ENCODE peak calls at places on chromosomes 11 and 22, in seven cellular contexts. C is stimulated activated CD8-positive, alpha-beta memory T cell treated with anti-CD3 and anti-CD28 coated beads, Interleukin-7, amount 100 ng/mL, for 1 hour; Y is frontal cortex; E is AG10803; R is hippocampal formation; Z is Calu3; U is WTC11. H is an unnamed sample.

GRCh38 chr11:86660011-86660595 is 12.3 kb downstream of the ME3 start:
- DNase-seq in C (no peak), E (peak), U (no peak), R (no peak), Y (no peak), Z (no peak), H (no peak)

GRCh38 chr11:120068114-120068573 is 69.8 kb downstream of the TRIM29 start:
- DNase-seq in E (peak), Z (no peak), R (no peak), U (no peak), Y (no peak), C (no peak), H (no peak)

GRCh38 chr22:45263790-45264269 is 20.9 kb upstream of the UPK3A start:
- DNase-seq in Y (peak), C (no peak), U (peak), R (peak), E (peak), Z (peak), H (peak)

GRCh38 chr11:119977881-119978280 is 160.0 kb downstream of the TRIM29 start:
- DNase-seq in R (no peak), Z (no peak), E (no peak), U (no peak), C (no peak), Y (no peak), H (no peak)

GRCh38 chr11:46345131-46345597 is 2.1 kb upstream of the DGKZ start:
- DNase-seq in Y (no peak), C (no peak), E (no peak), R (no peak), U (peak), Z (no peak), H (no peak)

GRCh38 chr11:33635161-33635560 is 65.5 kb downstream of the C11orf91 start:
- DNase-seq in Y (no peak), R (no peak), Z (no peak), E (peak), U (no peak), C (no peak), H (no peak)

GRCh38 chr22:19779685-19780268 is 19.2 kb downstream of the TBX1 start:
- DNase-seq in C (no peak), Z (no peak), Y (no peak), R (no peak), U (peak), E (no peak), H (no peak)

GRCh38 chr11:93737904-93738612 is 3.2 kb downstream of the TAF1D start:
- DNase-seq in Y (no peak), R (no peak), C (no peak), E (no peak), Z (no peak), U (no peak), H (no peak)

GRCh38 chr11:108873305-108873704 is 208.4 kb downstream of the DDX10 start:
- DNase-seq in C (no peak), Y (no peak), E (peak), U (no peak), R (no peak), Z (no peak), H (no peak)

GRCh38 chr11:95138448-95138847 is 48.8 kb downstream of the ENDOD1 start:
- DNase-seq in R (peak), C (no peak), U (no peak), E (no peak), Z (no peak), Y (no peak), H (no peak)